ENCODE peak calls at places on chromosomes 5 and 9, in ten cellular contexts. E is HT-29, F is iPS DF 19.7, G is tibial artery, C is COLO829, R is HuH-7, K is HT1080, O is progenitor cell of endocrine pancreas, T is right lobe of liver, A is GM13976. H is an unnamed sample.

GRCh38 chr9:15253197-15253596 is 53.8 kb downstream of the TTC39B start:
- DNase-seq in E (no peak), F (peak; percentile 52), G (no peak), C (no peak), R (no peak), K (peak; percentile 66), O (no peak), T (no peak), A (no peak), H (no peak)

GRCh38 chr5:87151547-87151946 is 116.1 kb upstream of the RASA1 start:
- DNase-seq in E (peak; percentile 56), F (no peak), G (no peak), C (no peak), R (no peak), K (peak; percentile 98), O (no peak), T (no peak), A (no peak), H (peak; percentile 29)

GRCh38 chr5:62578540-62578939 is at the start of gene LRRC70:
- DNase-seq in E (no peak), F (peak; percentile 59), G (no peak), C (peak; percentile 6), R (no peak), K (peak; percentile 69), O (no peak), T (no peak), A (no peak), H (no peak)

GRCh38 chr9:26658476-26658875 is 234.1 kb downstream of the CAAP1 start:
- DNase-seq in E (no peak), F (no peak), G (no peak), C (no peak), R (no peak), K (no peak), O (no peak), T (no peak), A (no peak), H (no peak)

GRCh38 chr5:94745786-94746730 is 127.6 kb downstream of the SLF1 start:
- DNase-seq in E (no peak), F (no peak), G (no peak), C (peak; percentile 45), R (no peak), K (peak; percentile 32), O (no peak), T (no peak), A (peak; percentile 68), H (no peak)

GRCh38 chr9:20658677-20659473 is 25.2 kb upstream of the FOCAD start:
- DNase-seq in E (peak; percentile 34), F (no peak), G (no peak), C (no peak), R (no peak), K (peak; percentile 15), O (no peak), T (no peak), A (no peak), H (peak; percentile 9)

GRCh38 chr5:72326298-72326649 is 6.1 kb downstream of the PTCD2 start:
- DNase-seq in E (no peak), F (no peak), G (no peak), C (no peak), R (no peak), K (no peak), O (no peak), T (no peak), A (no peak), H (no peak)

GRCh38 chr5:179806250-179807045 is at the start of gene MGAT4B:
- DNase-seq in E (peak; percentile 84), F (no peak), G (peak; percentile 71), C (no peak), R (peak; percentile 85), K (peak; percentile 71), O (peak; percentile 48), T (peak; percentile 85), A (peak; percentile 92), H (no peak)

GRCh38 chr5:138458353-138458752 is 6.9 kb upstream of the EGR1 start:
- DNase-seq in E (no peak), F (no peak), G (no peak), C (no peak), R (no peak), K (no peak), O (no peak), T (no peak), A (no peak), H (no peak)

GRCh38 chr5:164498393-164498792 is 993.0 kb downstream of the MAT2B start:
- DNase-seq in E (no peak), F (peak; percentile 33), G (no peak), C (no peak), R (no peak), K (no peak), O (no peak), T (no peak), A (no peak), H (no peak)

GRCh38 chr9:107684224-107684623 is 194.7 kb upstream of the KLF4 start:
- DNase-seq in E (no peak), F (no peak), G (no peak), C (no peak), R (no peak), K (peak; percentile 42), O (no peak), T (no peak), A (no peak), H (peak; percentile 9)

GRCh38 chr5:137604348-137605095 is 105.4 kb upstream of the SPOCK1 start:
- DNase-seq in E (peak; percentile 28), F (peak; percentile 23), G (no peak), C (no peak), R (no peak), K (no peak), O (no peak), T (no peak), A (no peak), H (no peak)

GRCh38 chr9:137265496-137266161 is 10.5 kb downstream of the NELFB start:
- DNase-seq in E (no peak), F (no peak), G (no peak), C (no peak), R (no peak), K (no peak), O (no peak), T (no peak), A (no peak), H (no peak)

GRCh38 chr9:124179196-124180071 is 78.3 kb upstream of the NEK6 start:
- DNase-seq in E (no peak), F (no peak), G (no peak), C (no peak), R (no peak), K (peak; percentile 21), O (no peak), T (no peak), A (no peak), H (no peak)

GRCh38 chr5:107466233-107466769 is 204.4 kb downstream of the EFNA5 start:
- DNase-seq in E (peak; percentile 85), F (no peak), G (no peak), C (no peak), R (no peak), K (peak; percentile 96), O (no peak), T (no peak), A (no peak), H (peak; percentile 66)

GRCh38 chr5:170896779-170897178 is 35.0 kb downstream of the RANBP17 start:
- DNase-seq in E (no peak), F (peak; percentile 20), G (no peak), C (peak; percentile 1), R (peak; percentile 6), K (peak; percentile 3), O (no peak), T (no peak), A (no peak), H (no peak)

GRCh38 chr5:40796487-40796889 is 1.7 kb downstream of the PRKAA1 start:
- DNase-seq in E (peak; percentile 41), F (no peak), G (no peak), C (no peak), R (no peak), K (no peak), O (no peak), T (no peak), A (no peak), H (no peak)

GRCh38 chr9:22265534-22265933 is 181.1 kb upstream of the DMRTA1 start:
- DNase-seq in E (no peak), F (no peak), G (no peak), C (no peak), R (no peak), K (no peak), O (no peak), T (no peak), A (no peak), H (no peak)

GRCh38 chr9:16060457-16061129 is 507.8 kb downstream of the CCDC171 start:
- DNase-seq in E (no peak), F (no peak), G (no peak), C (no peak), R (no peak), K (no peak), O (no peak), T (no peak), A (peak; percentile 42), H (no peak)

GRCh38 chr5:9009931-9010652 is 535.8 kb downstream of the SEMA5A start:
- DNase-seq in E (no peak), F (no peak), G (no peak), C (no peak), R (no peak), K (no peak), O (no peak), T (no peak), A (no peak), H (no peak)

GRCh38 chr9:107707419-107707837 is 217.9 kb upstream of the KLF4 start:
- DNase-seq in E (no peak), F (no peak), G (no peak), C (peak; percentile 91), R (no peak), K (peak; percentile 87), O (no peak), T (no peak), A (no peak), H (peak; percentile 17)

GRCh38 chr9:105064248-105065118 is 136.5 kb upstream of the ABCA1 start:
- DNase-seq in E (peak; percentile 86), F (no peak), G (peak; percentile 95), C (peak; percentile 95), R (peak; percentile 59), K (peak; percentile 97), O (no peak), T (peak; percentile 91), A (no peak), H (peak; percentile 96)

GRCh38 chr5:76473676-76474075 is 70.6 kb downstream of the IQGAP2 start:
- DNase-seq in E (no peak), F (no peak), G (no peak), C (no peak), R (no peak), K (no peak), O (no peak), T (no peak), A (peak; percentile 33), H (no peak)

GRCh38 chr5:142435410-142436115 is 110.7 kb upstream of the SPRY4 start:
- DNase-seq in E (no peak), F (no peak), G (no peak), C (no peak), R (no peak), K (no peak), O (no peak), T (no peak), A (no peak), H (no peak)

GRCh38 chr5:181005791-181006190 is 17.1 kb downstream of the BTNL3 start:
- DNase-seq in E (no peak), F (no peak), G (no peak), C (no peak), R (no peak), K (no peak), O (no peak), T (no peak), A (no peak), H (no peak)

GRCh38 chr9:129273136-129273895 is 95.3 kb upstream of the IER5L start:
- DNase-seq in E (no peak), F (no peak), G (peak; percentile 10), C (no peak), R (no peak), K (no peak), O (no peak), T (no peak), A (peak; percentile 7), H (no peak)

GRCh38 chr9:35618854-35619799 is 914 bp upstream of the CD72 start:
- DNase-seq in E (no peak), F (no peak), G (no peak), C (no peak), R (no peak), K (peak; percentile 15), O (no peak), T (no peak), A (peak; percentile 64), H (no peak)

GRCh38 chr9:97627624-97628023 is 5.5 kb downstream of the TSTD2 start:
- DNase-seq in E (no peak), F (no peak), G (no peak), C (no peak), R (no peak), K (no peak), O (no peak), T (no peak), A (no peak), H (no peak)

H was measured in A549.